ENCODE peak calls at places on chromosomes 2 and 18, in six cellular contexts. Y is heart right ventricle; V is activated CD8-positive, alpha-beta T cell treated with anti-CD3 and anti-CD28 coated beads for 36 hours; Z is spleen; L is MM.1S; I is H9. R is an unnamed sample.
A peak's percentile ranks its signal among the peaks of the same experiment; 100 is the strongest.

GRCh38 chr18:48100712-48101165 is 170.3 kb upstream of the SMAD2 start:
- DNase-seq in Z (no peak), I (peak; percentile 70), L (no peak), Y (no peak), V (no peak), R (no peak)

GRCh38 chr2:224520064-224520463 is 65.1 kb downstream of the CUL3 start:
- DNase-seq in Y (no peak), I (no peak), V (peak; percentile 72), L (peak; percentile 68), Z (no peak), R (peak; percentile 19)

GRCh38 chr2:10559101-10559500 is 111.0 kb upstream of the ODC1 start:
- DNase-seq in V (no peak), I (no peak), Y (no peak), Z (no peak), L (no peak), R (no peak)

GRCh38 chr2:102126660-102127059 is 15.9 kb upstream of the IL1R1 start:
- DNase-seq in L (no peak), I (no peak), Y (no peak), Z (no peak), V (no peak), R (no peak)

GRCh38 chr2:140502951-140503630 is 1627.7 kb downstream of the LRP1B start:
- DNase-seq in L (peak; percentile 32), V (no peak), I (no peak), Z (no peak), Y (no peak), R (no peak)

GRCh38 chr2:241020201-241020600 is 21.8 kb downstream of the SNED1 start:
- DNase-seq in I (no peak), V (no peak), Y (no peak), Z (no peak), L (no peak), R (no peak)

GRCh38 chr2:192060161-192060560 is 134.6 kb downstream of the TMEFF2 start:
- DNase-seq in Y (no peak), Z (no peak), L (peak; percentile 47), V (no peak), I (no peak), R (no peak)

GRCh38 chr2:240551809-240552208 is 6.0 kb downstream of the ANKMY1 start:
- DNase-seq in Z (no peak), V (no peak), L (no peak), I (no peak), Y (no peak), R (no peak)

GRCh38 chr2:113757059-113757657 is 716 bp upstream of the SLC35F5 start:
- DNase-seq in I (no peak), V (peak; percentile 2), L (no peak), Z (no peak), Y (no peak), R (no peak)

GRCh38 chr2:2758793-2759367 is 427.8 kb upstream of the MYT1L start:
- DNase-seq in Y (no peak), Z (peak; percentile 51), I (no peak), L (no peak), V (no peak), R (no peak)

GRCh38 chr18:27185025-27185763 is at the start of gene CHST9:
- DNase-seq in Y (peak; percentile 39), Z (peak; percentile 73), L (no peak), V (no peak), I (peak; percentile 75), R (peak; percentile 22)

GRCh38 chr2:239129147-239129896 is 271.5 kb downstream of the HDAC4 start:
- DNase-seq in Y (no peak), I (no peak), V (no peak), Z (no peak), L (no peak), R (no peak)

GRCh38 chr2:199797431-199797830 is 53.6 kb downstream of the FTCDNL1 start:
- DNase-seq in V (no peak), Y (no peak), Z (no peak), I (no peak), L (no peak), R (no peak)

GRCh38 chr2:201656740-201657139 is 13.4 kb upstream of the TMEM237 start:
- DNase-seq in I (no peak), L (no peak), Y (no peak), Z (no peak), V (no peak), R (no peak)

GRCh38 chr2:211181626-211182025 is 625.2 kb downstream of the CPS1 start:
- DNase-seq in Z (no peak), I (no peak), L (no peak), V (no peak), Y (no peak), R (no peak)

GRCh38 chr2:129767987-129768386 is 211.5 kb upstream of the RAB6C start:
- DNase-seq in Z (no peak), Y (no peak), V (no peak), L (no peak), I (no peak), R (no peak)

GRCh38 chr2:238701066-238701906 is 146.6 kb upstream of the TWIST2 start:
- DNase-seq in V (no peak), I (no peak), Z (no peak), L (no peak), Y (no peak), R (no peak)

GRCh38 chr2:121043827-121044222 is 241.2 kb downstream of the TFCP2L1 start:
- DNase-seq in V (no peak), Y (no peak), I (peak; percentile 26), Z (no peak), L (no peak), R (no peak)

GRCh38 chr2:209380278-209380677 is 43.6 kb upstream of the MAP2 start:
- DNase-seq in L (peak; percentile 48), I (no peak), Z (no peak), V (no peak), Y (no peak), R (peak; percentile 20)

GRCh38 chr18:28972333-28972732 is 795.4 kb upstream of the CDH2 start:
- DNase-seq in I (no peak), Z (no peak), V (no peak), L (no peak), Y (no peak), R (no peak)

GRCh38 chr2:75493230-75493629 is 67.5 kb downstream of the EVA1A start:
- DNase-seq in L (no peak), Z (no peak), V (no peak), I (peak; percentile 27), Y (no peak), R (no peak)

GRCh38 chr2:191701696-191702095 is 23.8 kb downstream of the NABP1 start:
- DNase-seq in Z (no peak), Y (no peak), I (no peak), V (no peak), L (no peak), R (no peak)

GRCh38 chr18:5456577-5457466 is 87.0 kb downstream of the EPB41L3 start:
- DNase-seq in L (peak; percentile 47), I (peak; percentile 42), Z (no peak), Y (no peak), V (no peak), R (no peak)
- TF ChIP-seq CTCF in L (peak; percentile 49), I (peak; percentile 64), Z (peak; percentile 33), Y (peak; percentile 30), V (peak; percentile 46), R (no peak)

GRCh38 chr2:24077535-24077877 is 1.4 kb upstream of the SF3B6 start:
- DNase-seq in I (no peak), Y (no peak), L (no peak), Z (no peak), V (peak; percentile 12), R (no peak)

GRCh38 chr2:24075259-24075658 is 867 bp downstream of the SF3B6 start:
- DNase-seq in Z (no peak), Y (no peak), L (no peak), V (no peak), I (no peak), R (no peak)

GRCh38 chr2:24076849-24077534 is 866 bp upstream of the SF3B6 start:
- DNase-seq in Z (no peak), Y (no peak), V (peak; percentile 43), L (peak; percentile 21), I (no peak), R (no peak)

GRCh38 chr2:24077879-24078278 is 1.8 kb upstream of the SF3B6 start:
- DNase-seq in I (no peak), V (no peak), L (no peak), Z (no peak), Y (no peak), R (no peak)

DNA sequence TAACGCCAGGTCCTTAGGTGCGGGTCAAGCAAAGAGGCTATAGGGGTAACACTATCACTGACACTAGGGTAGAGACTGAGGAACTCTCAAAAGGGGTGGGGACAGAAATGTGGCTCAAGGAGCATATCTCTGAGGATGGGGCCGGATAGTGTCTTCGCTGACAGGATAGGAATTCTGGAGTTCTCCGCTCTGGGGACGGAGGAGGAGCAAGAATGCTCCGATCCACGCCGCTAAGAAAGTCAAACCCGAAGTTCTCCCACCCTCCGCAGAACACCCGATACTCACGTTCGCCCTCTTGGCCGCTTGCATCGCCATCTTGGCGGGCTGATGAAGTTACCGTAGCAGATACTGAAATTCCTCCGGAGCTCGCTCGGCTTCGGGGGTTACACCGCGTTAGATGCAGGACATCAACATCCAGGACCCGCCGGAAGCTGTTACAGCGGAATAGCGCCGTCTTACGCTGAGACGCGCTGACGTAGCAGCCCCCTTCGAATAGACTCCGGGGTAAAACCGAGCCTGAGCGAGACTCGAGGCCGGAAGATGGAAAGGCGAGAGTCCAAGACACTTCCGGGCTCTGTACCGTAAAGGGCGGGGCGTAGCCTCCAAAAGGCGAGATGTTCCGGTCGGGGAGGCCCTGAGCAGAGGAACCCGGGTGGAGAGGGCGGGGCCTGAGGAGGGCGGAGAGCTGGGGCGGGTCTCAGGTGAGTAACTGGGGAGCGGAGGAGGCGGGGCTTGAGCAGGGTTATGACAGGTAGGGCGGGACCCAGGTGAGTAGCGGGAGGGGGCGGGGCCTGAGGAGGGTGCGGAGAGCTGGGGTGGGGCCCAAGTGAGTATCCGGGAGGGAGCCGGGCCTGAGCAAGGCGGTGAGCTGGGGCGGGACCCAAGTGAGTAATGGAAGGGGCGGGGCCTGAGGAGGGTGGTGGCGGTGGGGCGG is at the start of gene SF3B6:
- DNase-seq in Y (peak; percentile 96), I (peak; percentile 100), Z (peak; percentile 100), V (peak; percentile 100), L (peak; percentile 100), R (peak; percentile 94)
- TF ChIP-seq CTCF in Y (no peak), I (no peak), Z (peak; percentile 27), V (no peak), L (no peak), R (no peak)

GRCh38 chr2:233866479-233866878 is 1.7 kb downstream of the MSL3B start:
- DNase-seq in L (no peak), Z (no peak), Y (no peak), I (no peak), V (no peak), R (no peak)

GRCh38 chr2:233867993-233868532 is at the start of gene MSL3B:
- DNase-seq in V (peak; percentile 58), Y (peak; percentile 52), I (peak; percentile 61), Z (peak; percentile 83), L (peak; percentile 72), R (peak; percentile 88)

GRCh38 chr2:233862261-233862768 is 5.9 kb downstream of the MSL3B start:
- DNase-seq in V (no peak), Z (no peak), L (no peak), Y (no peak), I (no peak), R (no peak)

GRCh38 chr2:233871432-233871831 is 3.2 kb upstream of the MSL3B start:
- DNase-seq in L (no peak), Z (no peak), Y (no peak), I (no peak), V (no peak), R (no peak)

GRCh38 chr2:233865838-233866237 is 2.3 kb downstream of the MSL3B start:
- DNase-seq in L (no peak), Y (no peak), V (peak; percentile 31), Z (no peak), I (peak; percentile 39), R (no peak)
- TF ChIP-seq CTCF in L (no peak), Y (no peak), V (peak; percentile 40), Z (no peak), I (peak; percentile 59), R (no peak)

GRCh38 chr2:70300771-70301343 is 1.0 kb downstream of the FAM136A start:
- DNase-seq in I (no peak), L (no peak), Y (no peak), V (no peak), Z (no peak), R (no peak)
- TF ChIP-seq CTCF in I (no peak), L (no peak), Y (no peak), V (peak; percentile 29), Z (no peak), R (no peak)